ENCODE peak calls at places on chromosomes 2 and 18, in four cellular contexts. One of them, this sample, is unnamed.

GRCh38 chr2:133377021-133377481 is 191.2 kb downstream of the NCKAP5 start:
- DNase-seq in astrocyte of the cerebellum: peak
- DNase-seq in fibroblast of pulmonary artery: peak
- DNase-seq in BJ: peak
- DNase-seq in this sample: no peak

GRCh38 chr2:178241852-178242551 is 47.7 kb downstream of the OSBPL6 start:
- DNase-seq in fibroblast of pulmonary artery: peak
- DNase-seq in astrocyte of the cerebellum: peak
- DNase-seq in BJ: peak
- DNase-seq in this sample: peak

GRCh38 chr2:162768646-162769045 is 69.9 kb downstream of the KCNH7 start:
- DNase-seq in astrocyte of the cerebellum: peak
- DNase-seq in fibroblast of pulmonary artery: no peak
- DNase-seq in BJ: no peak
- DNase-seq in this sample: no peak

GRCh38 chr2:20977497-20977896 is 66.4 kb downstream of the APOB start:
- DNase-seq in astrocyte of the cerebellum: no peak
- DNase-seq in BJ: no peak
- DNase-seq in fibroblast of pulmonary artery: no peak
- DNase-seq in this sample: no peak

GRCh38 chr2:61660511-61661388 is 122.6 kb upstream of the XPO1 start:
- DNase-seq in astrocyte of the cerebellum: no peak
- DNase-seq in BJ: no peak
- DNase-seq in fibroblast of pulmonary artery: peak
- DNase-seq in this sample: no peak

GRCh38 chr2:191675807-191676667 is 1.9 kb upstream of the NABP1 start:
- DNase-seq in BJ: no peak
- DNase-seq in fibroblast of pulmonary artery: no peak
- DNase-seq in astrocyte of the cerebellum: no peak
- DNase-seq in this sample: no peak

GRCh38 chr2:86070868-86071267 is 34.8 kb downstream of the POLR1A start:
- DNase-seq in astrocyte of the cerebellum: no peak
- DNase-seq in BJ: no peak
- DNase-seq in fibroblast of pulmonary artery: no peak
- DNase-seq in this sample: no peak

GRCh38 chr2:238945433-238946150 is 97.7 kb downstream of the TWIST2 start:
- DNase-seq in fibroblast of pulmonary artery: peak
- DNase-seq in astrocyte of the cerebellum: no peak
- DNase-seq in BJ: no peak
- DNase-seq in this sample: no peak

GRCh38 chr2:148721520-148721931 is 77.0 kb downstream of the EPC2 start:
- DNase-seq in astrocyte of the cerebellum: no peak
- DNase-seq in BJ: no peak
- DNase-seq in fibroblast of pulmonary artery: peak
- DNase-seq in this sample: no peak

GRCh38 chr2:33146112-33146511 is 199.4 kb downstream of the LTBP1 start:
- DNase-seq in BJ: no peak
- DNase-seq in astrocyte of the cerebellum: no peak
- DNase-seq in fibroblast of pulmonary artery: peak
- DNase-seq in this sample: no peak

GRCh38 chr2:230642966-230643365 is 69.7 kb upstream of the CAB39 start:
- DNase-seq in astrocyte of the cerebellum: no peak
- DNase-seq in fibroblast of pulmonary artery: no peak
- DNase-seq in BJ: no peak
- DNase-seq in this sample: no peak

GRCh38 chr2:165268751-165269150 is 29.5 kb downstream of the SCN2A start:
- DNase-seq in astrocyte of the cerebellum: no peak
- DNase-seq in BJ: no peak
- DNase-seq in fibroblast of pulmonary artery: no peak
- DNase-seq in this sample: no peak

GRCh38 chr2:109339519-109339991 is 210.6 kb downstream of the SH3RF3 start:
- DNase-seq in BJ: peak
- DNase-seq in fibroblast of pulmonary artery: peak
- DNase-seq in astrocyte of the cerebellum: no peak
- DNase-seq in this sample: no peak

DNA sequence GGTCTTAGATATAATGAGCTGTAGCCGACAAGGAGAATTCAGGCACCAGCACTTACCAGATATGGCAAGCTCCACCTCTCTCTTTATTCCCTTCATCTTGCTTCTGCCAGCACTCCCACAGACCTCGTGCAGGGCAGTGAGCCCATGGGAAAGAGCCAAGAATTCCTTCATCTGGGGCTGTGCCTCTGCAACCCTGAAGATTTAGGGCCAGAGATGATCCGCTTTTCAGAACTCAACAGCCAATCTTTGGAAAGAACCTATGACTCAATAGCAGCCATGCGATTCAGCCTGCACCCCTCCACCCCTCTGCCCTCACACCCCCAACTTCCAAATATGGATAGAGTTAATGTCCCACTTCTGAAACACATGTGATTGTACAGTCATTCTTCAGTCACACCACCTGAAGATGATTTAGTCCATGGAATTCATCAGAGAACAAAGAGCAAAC is 533.7 kb upstream of the TNP1 start:
- DNase-seq in fibroblast of pulmonary artery: peak
- DNase-seq in astrocyte of the cerebellum: peak
- DNase-seq in BJ: peak
- DNase-seq in this sample: peak
- H3K4me3 ChIP-seq in fibroblast of pulmonary artery: no peak
- H3K4me3 ChIP-seq in astrocyte of the cerebellum: no peak
- H3K4me3 ChIP-seq in BJ: no peak
- H3K4me3 ChIP-seq in this sample: no peak

DNA sequence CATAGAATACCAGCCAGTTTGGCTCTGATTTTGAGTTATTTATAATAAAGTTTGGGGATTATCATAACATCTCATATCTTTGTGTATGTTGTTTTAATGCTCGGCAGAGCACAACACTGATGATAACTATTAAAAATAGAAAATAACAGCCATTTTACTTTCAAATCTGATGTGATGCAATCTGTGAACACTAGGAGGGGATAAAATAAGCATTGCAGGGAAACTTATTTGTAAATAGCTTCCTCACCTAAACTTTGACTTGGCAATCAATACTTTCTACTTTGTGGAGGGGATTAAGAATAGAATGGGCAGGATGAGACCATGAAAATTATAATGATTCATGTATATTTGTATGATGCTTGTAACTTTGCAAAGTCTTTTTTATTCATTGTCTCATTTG is 54.4 kb downstream of the USP14 start:
- DNase-seq in astrocyte of the cerebellum: no peak
- DNase-seq in BJ: no peak
- DNase-seq in fibroblast of pulmonary artery: peak
- DNase-seq in this sample: no peak
- TF ChIP-seq CTCF in astrocyte of the cerebellum: no peak
- TF ChIP-seq CTCF in BJ: no peak
- TF ChIP-seq CTCF in fibroblast of pulmonary artery: peak
- TF ChIP-seq CTCF in this sample: peak

GRCh38 chr2:232502901-232503791 is 15.5 kb upstream of the ECEL1 start:
- DNase-seq in astrocyte of the cerebellum: no peak
- DNase-seq in BJ: no peak
- DNase-seq in fibroblast of pulmonary artery: peak
- DNase-seq in this sample: peak
- H3K4me3 ChIP-seq in astrocyte of the cerebellum: peak
- H3K4me3 ChIP-seq in BJ: peak
- H3K4me3 ChIP-seq in fibroblast of pulmonary artery: no peak
- H3K4me3 ChIP-seq in this sample: peak

DNA sequence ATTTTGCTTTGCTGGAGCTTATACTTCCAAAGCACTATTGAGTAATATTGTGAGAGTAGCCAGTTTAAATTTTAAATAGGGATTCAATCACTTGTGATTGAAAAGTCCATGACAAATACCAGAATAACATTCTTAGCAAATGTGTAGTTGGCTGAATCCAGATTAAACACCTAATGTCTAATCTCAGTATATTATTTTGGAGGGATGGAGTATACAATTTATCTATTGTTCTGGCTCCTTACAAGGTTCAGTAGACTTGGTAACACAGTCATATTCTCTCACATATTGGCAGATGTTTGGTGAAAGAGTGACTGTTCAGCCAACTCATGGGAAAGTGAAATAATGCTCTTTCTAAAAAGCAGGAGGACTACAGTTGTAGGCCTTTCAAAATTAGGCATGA is 2.2 kb downstream of the UGT1A9 start:
- DNase-seq in fibroblast of pulmonary artery: no peak
- DNase-seq in astrocyte of the cerebellum: no peak
- DNase-seq in BJ: no peak
- DNase-seq in this sample: no peak
- TF ChIP-seq CTCF in fibroblast of pulmonary artery: no peak
- TF ChIP-seq CTCF in astrocyte of the cerebellum: no peak
- TF ChIP-seq CTCF in BJ: no peak
- TF ChIP-seq CTCF in this sample: no peak

GRCh38 chr2:212282596-212283330 is 255.8 kb downstream of the ERBB4 start:
- DNase-seq in fibroblast of pulmonary artery: no peak
- DNase-seq in BJ: no peak
- DNase-seq in astrocyte of the cerebellum: peak
- DNase-seq in this sample: peak

GRCh38 chr2:212289301-212289700 is 249.3 kb downstream of the ERBB4 start:
- DNase-seq in fibroblast of pulmonary artery: no peak
- DNase-seq in astrocyte of the cerebellum: no peak
- DNase-seq in BJ: no peak
- DNase-seq in this sample: no peak

GRCh38 chr2:212288308-212288707 is 250.3 kb downstream of the ERBB4 start:
- DNase-seq in astrocyte of the cerebellum: no peak
- DNase-seq in BJ: no peak
- DNase-seq in fibroblast of pulmonary artery: no peak
- DNase-seq in this sample: no peak

DNA sequence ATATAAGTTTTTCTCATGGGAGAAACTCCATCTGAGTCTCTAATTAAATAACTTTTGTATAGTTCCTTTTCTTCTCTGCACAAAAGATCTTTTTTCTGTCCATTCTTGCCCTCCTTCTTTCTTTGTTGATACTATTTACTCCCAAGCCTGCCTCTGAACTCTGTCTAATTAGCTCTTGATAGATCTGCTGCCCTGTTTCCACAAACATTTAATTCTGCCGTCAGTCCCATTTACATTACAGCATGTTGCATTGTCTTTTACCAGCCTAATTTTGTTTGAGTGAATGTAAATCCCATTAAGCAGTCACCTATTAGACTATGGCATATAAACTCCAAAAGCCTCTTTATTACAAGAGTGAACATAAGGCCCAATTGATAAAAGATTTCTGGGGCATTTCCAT is 254.4 kb downstream of the ERBB4 start:
- DNase-seq in fibroblast of pulmonary artery: no peak
- DNase-seq in BJ: no peak
- DNase-seq in astrocyte of the cerebellum: no peak
- DNase-seq in this sample: no peak
- H3K4me3 ChIP-seq in fibroblast of pulmonary artery: no peak
- H3K4me3 ChIP-seq in BJ: no peak
- H3K4me3 ChIP-seq in astrocyte of the cerebellum: no peak
- H3K4me3 ChIP-seq in this sample: no peak

GRCh38 chr18:7452331-7452730 is 114.8 kb upstream of the PTPRM start:
- DNase-seq in fibroblast of pulmonary artery: peak
- DNase-seq in astrocyte of the cerebellum: no peak
- DNase-seq in BJ: no peak
- DNase-seq in this sample: no peak
- TF ChIP-seq CTCF in fibroblast of pulmonary artery: peak
- TF ChIP-seq CTCF in astrocyte of the cerebellum: peak
- TF ChIP-seq CTCF in BJ: peak
- TF ChIP-seq CTCF in this sample: peak

DNA sequence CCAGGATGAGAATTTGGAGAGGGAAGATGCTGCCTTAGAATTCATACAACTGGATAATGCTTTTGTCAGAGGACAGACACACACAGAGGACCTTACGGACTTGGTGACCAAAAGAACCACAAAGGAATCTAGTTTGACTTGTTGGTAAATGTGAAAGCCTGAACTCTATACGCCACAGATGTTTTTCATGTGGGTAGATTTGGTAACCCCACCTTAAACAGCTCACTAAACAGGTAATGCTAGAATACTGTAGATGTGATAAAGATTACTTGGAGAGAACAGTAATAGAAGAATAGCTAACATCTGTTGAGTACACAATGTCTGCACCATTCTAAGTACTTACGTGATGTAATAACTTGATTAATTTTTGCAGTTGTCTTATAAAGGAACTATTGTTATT is 24.1 kb downstream of the ANXA4 start:
- DNase-seq in fibroblast of pulmonary artery: no peak
- DNase-seq in astrocyte of the cerebellum: no peak
- DNase-seq in BJ: no peak
- DNase-seq in this sample: no peak
- H3K4me3 ChIP-seq in fibroblast of pulmonary artery: no peak
- H3K4me3 ChIP-seq in astrocyte of the cerebellum: no peak
- H3K4me3 ChIP-seq in BJ: no peak
- H3K4me3 ChIP-seq in this sample: no peak

GRCh38 chr2:85015653-85016360 is 44.8 kb downstream of the KCMF1 start:
- DNase-seq in astrocyte of the cerebellum: no peak
- DNase-seq in fibroblast of pulmonary artery: peak
- DNase-seq in BJ: no peak
- DNase-seq in this sample: no peak

GRCh38 chr2:85012855-85013254 is 41.9 kb downstream of the KCMF1 start:
- DNase-seq in astrocyte of the cerebellum: no peak
- DNase-seq in fibroblast of pulmonary artery: no peak
- DNase-seq in BJ: no peak
- DNase-seq in this sample: no peak

GRCh38 chr2:85019121-85019520 is 48.2 kb downstream of the KCMF1 start:
- DNase-seq in astrocyte of the cerebellum: no peak
- DNase-seq in BJ: no peak
- DNase-seq in fibroblast of pulmonary artery: no peak
- DNase-seq in this sample: no peak

GRCh38 chr2:85018049-85018447 is 47.1 kb downstream of the KCMF1 start:
- DNase-seq in fibroblast of pulmonary artery: no peak
- DNase-seq in BJ: no peak
- DNase-seq in astrocyte of the cerebellum: no peak
- DNase-seq in this sample: no peak

DNA sequence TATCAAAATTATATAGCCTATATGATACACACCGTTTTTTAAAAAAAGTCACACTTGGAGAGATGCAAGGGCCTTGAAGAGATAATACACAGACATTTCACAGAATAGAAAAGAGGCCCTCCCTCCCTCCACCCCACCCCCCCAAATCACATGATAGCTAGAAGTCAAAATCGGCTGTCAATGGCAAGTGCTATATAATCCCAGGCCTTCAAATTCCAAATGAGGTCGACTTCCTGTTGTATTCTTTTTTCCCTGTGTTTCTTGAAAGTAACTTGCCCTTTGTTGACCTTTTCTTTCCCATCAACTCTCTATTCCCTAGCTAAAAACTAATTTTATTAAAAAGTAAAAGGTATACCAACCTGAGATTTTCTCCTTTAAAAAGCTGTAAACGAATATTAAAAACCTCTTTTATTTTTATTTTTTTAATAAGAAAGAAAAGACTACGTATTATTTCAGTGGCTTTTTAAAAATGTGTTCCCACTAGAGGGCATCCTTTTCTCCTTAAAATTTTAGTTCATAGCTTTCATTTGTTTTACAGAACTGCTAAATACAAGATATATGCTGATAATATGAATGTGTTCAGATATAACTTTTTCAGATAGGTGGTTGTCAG is 46.6 kb downstream of the KCMF1 start:
- DNase-seq in BJ: no peak
- DNase-seq in fibroblast of pulmonary artery: peak
- DNase-seq in astrocyte of the cerebellum: peak
- DNase-seq in this sample: no peak
- TF ChIP-seq CTCF in BJ: peak
- TF ChIP-seq CTCF in fibroblast of pulmonary artery: peak
- TF ChIP-seq CTCF in astrocyte of the cerebellum: no peak
- TF ChIP-seq CTCF in this sample: peak

This sample was measured in retinal pigment epithelial cell.